ENCODE peak calls at places on chromosomes 12 and 14, in eight cellular contexts. D, U, Y, N, C, H, I and B are unnamed samples.

GRCh38 chr12:95335948-95336347 is 118.3 kb downstream of the VEZT start:
- DNase-seq in D (no peak), U (no peak), Y (no peak), N (no peak), C (no peak), H (no peak), I (no peak), B (no peak)

GRCh38 chr14:100476012-100476822 is 111.0 kb downstream of the BEGAIN start:
- DNase-seq in D (peak), U (peak), Y (peak), N (no peak), C (no peak), H (peak), I (peak), B (no peak)

GRCh38 chr12:50282581-50283229 is 615 bp downstream of the LIMA1 start:
- DNase-seq in D (no peak), U (no peak), Y (peak), N (no peak), C (no peak), H (no peak), I (no peak), B (peak)

GRCh38 chr12:106227641-106228319 is 20.0 kb downstream of the CKAP4 start:
- DNase-seq in D (no peak), U (no peak), Y (peak), N (no peak), C (peak), H (no peak), I (no peak), B (peak)

GRCh38 chr12:54526800-54527630 is 22.4 kb upstream of the PDE1B start:
- DNase-seq in D (no peak), U (no peak), Y (peak), N (peak), C (peak), H (no peak), I (no peak), B (peak)

GRCh38 chr12:81022531-81022930 is 55.3 kb upstream of the ACSS3 start:
- DNase-seq in D (no peak), U (no peak), Y (no peak), N (no peak), C (no peak), H (no peak), I (no peak), B (no peak)

GRCh38 chr14:64702493-64703392 is 1.5 kb upstream of the PLEKHG3 start:
- DNase-seq in D (peak), U (no peak), Y (no peak), N (no peak), C (no peak), H (no peak), I (peak), B (no peak)

GRCh38 chr12:110266980-110267620 is 13.9 kb upstream of the ATP2A2 start:
- DNase-seq in D (no peak), U (no peak), Y (peak), N (no peak), C (no peak), H (peak), I (peak), B (no peak)

GRCh38 chr12:51868821-51869489 is 18.9 kb upstream of the ANKRD33 start:
- DNase-seq in D (no peak), U (no peak), Y (no peak), N (no peak), C (no peak), H (no peak), I (peak), B (no peak)

GRCh38 chr14:32203928-32204357 is 874 bp upstream of the RNU6-8 start:
- DNase-seq in D (no peak), U (no peak), Y (peak), N (peak), C (peak), H (no peak), I (peak), B (no peak)

GRCh38 chr14:70188608-70189540 is at the start of gene SLC8A3:
- DNase-seq in D (peak), U (no peak), Y (peak), N (no peak), C (no peak), H (no peak), I (peak), B (no peak)

GRCh38 chr12:20044304-20044703 is 324.0 kb upstream of the PDE3A start:
- DNase-seq in D (no peak), U (no peak), Y (no peak), N (no peak), C (no peak), H (no peak), I (no peak), B (no peak)

GRCh38 chr12:96720363-96720705 is 186.7 kb upstream of the NEDD1 start:
- DNase-seq in D (no peak), U (no peak), Y (peak), N (no peak), C (no peak), H (no peak), I (peak), B (no peak)

GRCh38 chr12:19387182-19387581 is 52.1 kb upstream of the AEBP2 start:
- DNase-seq in D (no peak), U (no peak), Y (no peak), N (no peak), C (no peak), H (no peak), I (no peak), B (no peak)

GRCh38 chr14:68215628-68216027 is 396.0 kb downstream of the RAD51B start:
- DNase-seq in D (no peak), U (no peak), Y (no peak), N (no peak), C (no peak), H (no peak), I (no peak), B (peak)

GRCh38 chr12:64610660-64611429 is 550 bp downstream of the RASSF3 start:
- DNase-seq in D (peak), U (no peak), Y (peak), N (peak), C (peak), H (no peak), I (peak), B (peak)

GRCh38 chr12:65319680-65320193 is 41.3 kb downstream of the MSRB3 start:
- DNase-seq in D (no peak), U (no peak), Y (no peak), N (no peak), C (no peak), H (no peak), I (no peak), B (no peak)

GRCh38 chr14:35366048-35366428 is 38.5 kb downstream of the NFKBIA start:
- DNase-seq in D (no peak), U (no peak), Y (no peak), N (no peak), C (peak), H (no peak), I (no peak), B (no peak)

GRCh38 chr12:56679834-56680575 is 8.1 kb downstream of the PTGES3 start:
- DNase-seq in D (no peak), U (no peak), Y (no peak), N (no peak), C (no peak), H (no peak), I (no peak), B (no peak)

GRCh38 chr14:65704412-65704811 is 291.9 kb downstream of the FUT8 start:
- DNase-seq in D (no peak), U (no peak), Y (peak), N (no peak), C (no peak), H (peak), I (no peak), B (no peak)

GRCh38 chr12:67091678-67092077 is 177.5 kb upstream of the CAND1 start:
- DNase-seq in D (no peak), U (no peak), Y (no peak), N (no peak), C (no peak), H (no peak), I (no peak), B (no peak)

GRCh38 chr12:104599985-104600712 is 143.4 kb downstream of the CHST11 start:
- DNase-seq in D (no peak), U (no peak), Y (no peak), N (no peak), C (no peak), H (no peak), I (no peak), B (no peak)

GRCh38 chr12:13179159-13180074 is 17.1 kb upstream of the EMP1 start:
- DNase-seq in D (peak), U (no peak), Y (peak), N (peak), C (peak), H (no peak), I (no peak), B (peak)

GRCh38 chr12:38469689-38470088 is 153.1 kb downstream of the ALG10B start:
- DNase-seq in D (no peak), U (no peak), Y (no peak), N (no peak), C (no peak), H (no peak), I (no peak), B (no peak)

GRCh38 chr12:57983150-57983857 is 41.9 kb downstream of the ATP23 start:
- DNase-seq in D (peak), U (peak), Y (peak), N (no peak), C (peak), H (peak), I (peak), B (peak)

GRCh38 chr12:60148109-60148508 is 552.3 kb downstream of the SLC16A7 start:
- DNase-seq in D (no peak), U (peak), Y (peak), N (no peak), C (no peak), H (peak), I (no peak), B (no peak)

GRCh38 chr14:81727243-81727642 is 193.6 kb upstream of the SEL1L start:
- DNase-seq in D (peak), U (no peak), Y (no peak), N (no peak), C (no peak), H (no peak), I (peak), B (no peak)

GRCh38 chr14:49769171-49769570 is 1.2 kb downstream of the KLHDC2 start:
- DNase-seq in D (no peak), U (no peak), Y (peak), N (no peak), C (no peak), H (no peak), I (no peak), B (no peak)

GRCh38 chr14:21536395-21537087 is 10.4 kb upstream of the SALL2 start:
- DNase-seq in D (no peak), U (no peak), Y (no peak), N (no peak), C (no peak), H (no peak), I (no peak), B (no peak)

GRCh38 chr12:71139153-71139735 is 18.6 kb downstream of the TSPAN8 start:
- DNase-seq in D (no peak), U (no peak), Y (no peak), N (no peak), C (no peak), H (no peak), I (no peak), B (no peak)

GRCh38 chr14:88551094-88551870 is 3.5 kb downstream of the PTPN21 start:
- DNase-seq in D (peak), U (peak), Y (peak), N (peak), C (peak), H (peak), I (peak), B (no peak)

GRCh38 chr12:64160718-64161060 is 61.4 kb downstream of the KICS2 start:
- DNase-seq in D (no peak), U (no peak), Y (peak), N (no peak), C (no peak), H (no peak), I (no peak), B (no peak)

GRCh38 chr12:130838951-130839769 is at the start of gene STX2:
- DNase-seq in D (peak), U (peak), Y (peak), N (peak), C (peak), H (no peak), I (peak), B (peak)

GRCh38 chr12:129701536-129702165 is 202.2 kb downstream of the TMEM132D start:
- DNase-seq in D (no peak), U (no peak), Y (peak), N (no peak), C (no peak), H (no peak), I (no peak), B (no peak)

GRCh38 chr12:28536088-28536487 is 345.8 kb downstream of the CCDC91 start:
- DNase-seq in D (no peak), U (peak), Y (peak), N (no peak), C (no peak), H (peak), I (no peak), B (no peak)